ENCODE peak calls at places on chromosomes 13 and 19, in nine cellular contexts. M is neural progenitor cell, C is AG04450, S is pons, R is epithelial cell of esophagus, I is ureter, V is epithelial cell of prostate, H is anterior cingulate cortex, O is HCT116. N is an unnamed sample.

GRCh38 chr19:49342291-49342721 is 7.1 kb downstream of the CD37 start:
- DNase-seq in O (no peak), R (no peak), I (no peak), C (no peak), S (no peak), M (no peak), V (no peak), H (no peak), N (no peak)

GRCh38 chr13:33728271-33729037 is 89.5 kb upstream of the RFC3 start:
- DNase-seq in V (peak; percentile 14), S (peak; percentile 46), M (no peak), C (no peak), I (no peak), R (peak; percentile 63), H (no peak), O (no peak), N (peak; percentile 47)

GRCh38 chr13:110411316-110412105 is 104.4 kb downstream of the COL4A2 start:
- DNase-seq in O (no peak), R (no peak), S (no peak), V (no peak), H (no peak), C (no peak), M (no peak), I (peak; percentile 23), N (no peak)

GRCh38 chr19:35344511-35345031 is 3.1 kb upstream of the FFAR1 start:
- DNase-seq in I (no peak), V (no peak), S (no peak), R (no peak), M (no peak), O (no peak), C (no peak), H (no peak), N (peak; percentile 40)

GRCh38 chr19:47239610-47240296 is 8.8 kb upstream of the BBC3 start:
- DNase-seq in I (no peak), O (no peak), S (peak; percentile 52), H (peak; percentile 89), C (no peak), R (peak; percentile 57), M (peak; percentile 89), V (no peak), N (no peak)

GRCh38 chr13:93029536-93029935 is 197.1 kb upstream of the GPC6 start:
- DNase-seq in I (no peak), C (no peak), V (no peak), M (no peak), H (no peak), S (no peak), O (no peak), R (peak; percentile 5), N (no peak)

GRCh38 chr13:112716841-112717520 is 27.1 kb downstream of the ATP11A start:
- DNase-seq in S (no peak), H (no peak), C (no peak), M (no peak), O (no peak), I (no peak), V (no peak), R (no peak), N (no peak)

GRCh38 chr19:31553112-31553843 is 204.0 kb upstream of the TSHZ3 start:
- DNase-seq in S (no peak), O (no peak), V (peak; percentile 24), R (peak; percentile 5), H (no peak), I (no peak), C (no peak), M (no peak), N (no peak)

GRCh38 chr13:89925107-89925506 is 1422.4 kb upstream of the MIR17HG start:
- DNase-seq in S (peak; percentile 40), R (peak; percentile 61), H (no peak), O (peak; percentile 10), V (no peak), I (no peak), C (no peak), M (peak; percentile 57), N (no peak)

GRCh38 chr13:102948006-102948405 is 102.2 kb downstream of the ERCC5 start:
- DNase-seq in R (peak; percentile 23), H (peak; percentile 4), O (no peak), M (peak; percentile 63), S (peak; percentile 98), C (no peak), V (no peak), I (peak; percentile 48), N (no peak)

GRCh38 chr19:47357788-47358680 is 8.9 kb downstream of the DHX34 start:
- DNase-seq in S (no peak), O (no peak), I (no peak), R (peak; percentile 13), H (no peak), C (no peak), V (no peak), M (peak; percentile 27), N (no peak)

GRCh38 chr19:12331211-12331941 is 2.1 kb downstream of the ZNF563 start:
- DNase-seq in M (peak; percentile 13), R (no peak), O (no peak), V (no peak), I (no peak), H (no peak), C (no peak), S (no peak), N (peak; percentile 85)

GRCh38 chr13:33279898-33280549 is 5.5 kb downstream of the STARD13 start:
- DNase-seq in O (no peak), R (peak; percentile 96), V (peak; percentile 89), S (no peak), I (no peak), C (no peak), H (no peak), M (no peak), N (no peak)

GRCh38 chr13:112873851-112874750 is 94.9 kb upstream of the MCF2L start:
- DNase-seq in H (peak; percentile 22), C (peak; percentile 10), R (peak; percentile 64), I (peak; percentile 75), V (no peak), S (peak; percentile 80), M (peak; percentile 88), O (peak; percentile 48), N (peak; percentile 78)

GRCh38 chr19:45901432-45901903 is 945 bp downstream of the MYPOP start:
- DNase-seq in H (no peak), S (no peak), M (peak; percentile 62), C (no peak), I (no peak), R (peak; percentile 52), V (no peak), O (no peak), N (peak; percentile 52)

GRCh38 chr13:48176781-48177180 is 56.2 kb upstream of the ITM2B start:
- DNase-seq in H (no peak), M (no peak), O (no peak), V (no peak), S (no peak), R (no peak), C (no peak), I (no peak), N (no peak)

GRCh38 chr13:114118086-114118762 is 14.2 kb downstream of the RASA3 start:
- DNase-seq in S (no peak), V (no peak), O (no peak), H (no peak), C (no peak), M (no peak), R (no peak), I (no peak), N (no peak)

GRCh38 chr13:39913928-39914327 is 258.5 kb downstream of the COG6 start:
- DNase-seq in H (no peak), V (peak; percentile 59), R (peak; percentile 90), S (peak; percentile 8), M (no peak), O (no peak), C (no peak), I (no peak), N (no peak)

GRCh38 chr13:50244913-50245574 is 229.8 kb downstream of the KCNRG start:
- DNase-seq in V (peak; percentile 87), S (no peak), I (no peak), C (peak; percentile 51), O (peak; percentile 79), R (peak; percentile 92), H (no peak), M (no peak), N (peak; percentile 57)

GRCh38 chr19:30516586-30516985 is 144.4 kb downstream of the ZNF536 start:
- DNase-seq in S (no peak), C (no peak), I (no peak), H (no peak), R (no peak), V (no peak), M (no peak), O (no peak), N (peak; percentile 19)